ENCODE peak calls at places on chromosomes 5 and 9, in five cellular contexts. One of them, this sample, is unnamed.
A peak's percentile ranks its signal among the peaks of the same experiment; 100 is the strongest.

GRCh38 chr9:133658442-133659431 is 22.6 kb downstream of the DBH start:
- DNase-seq in HepG2: peak; percentile 81
- DNase-seq in H1: no peak
- DNase-seq in GM12878: no peak
- DNase-seq in K562: peak; percentile 82
- DNase-seq in this sample: peak; percentile 15

GRCh38 chr9:132054024-132054423 is 25.6 kb downstream of the MED27 start:
- DNase-seq in HepG2: no peak
- DNase-seq in K562: peak; percentile 41
- DNase-seq in GM12878: no peak
- DNase-seq in H1: no peak
- DNase-seq in this sample: no peak

GRCh38 chr5:22835630-22836029 is 17.5 kb downstream of the CDH12 start:
- DNase-seq in K562: no peak
- DNase-seq in GM12878: no peak
- DNase-seq in HepG2: no peak
- DNase-seq in H1: no peak
- DNase-seq in this sample: no peak

GRCh38 chr5:1732238-1732880 is 67.3 kb downstream of the MRPL36 start:
- DNase-seq in HepG2: no peak
- DNase-seq in GM12878: no peak
- DNase-seq in H1: no peak
- DNase-seq in K562: no peak
- DNase-seq in this sample: no peak

GRCh38 chr5:105168806-105169205 is 1606.2 kb upstream of the NUDT12 start:
- DNase-seq in HepG2: no peak
- DNase-seq in H1: no peak
- DNase-seq in K562: no peak
- DNase-seq in GM12878: no peak
- DNase-seq in this sample: no peak

GRCh38 chr9:122032346-122032745 is 60.8 kb downstream of the TTLL11 start:
- DNase-seq in HepG2: no peak
- DNase-seq in GM12878: no peak
- DNase-seq in K562: no peak
- DNase-seq in H1: no peak
- DNase-seq in this sample: no peak

GRCh38 chr5:151048526-151048925 is 28.1 kb downstream of the GPX3 start:
- DNase-seq in H1: no peak
- DNase-seq in K562: no peak
- DNase-seq in GM12878: no peak
- DNase-seq in HepG2: no peak
- DNase-seq in this sample: no peak

GRCh38 chr5:77937015-77937908 is 161.1 kb upstream of the TBCA start:
- DNase-seq in K562: no peak
- DNase-seq in H1: no peak
- DNase-seq in GM12878: peak; percentile 52
- DNase-seq in HepG2: no peak
- DNase-seq in this sample: no peak

GRCh38 chr5:41193462-41194166 is 19.7 kb downstream of the C6 start:
- DNase-seq in H1: no peak
- DNase-seq in GM12878: no peak
- DNase-seq in K562: no peak
- DNase-seq in HepG2: peak; percentile 58
- DNase-seq in this sample: no peak

GRCh38 chr5:65833780-65834179 is 92.6 kb upstream of the ERBIN start:
- DNase-seq in HepG2: no peak
- DNase-seq in GM12878: no peak
- DNase-seq in H1: no peak
- DNase-seq in K562: no peak
- DNase-seq in this sample: no peak

GRCh38 chr9:15136646-15137045 is 170.4 kb downstream of the TTC39B start:
- DNase-seq in K562: no peak
- DNase-seq in GM12878: no peak
- DNase-seq in H1: no peak
- DNase-seq in HepG2: no peak
- DNase-seq in this sample: peak; percentile 7

GRCh38 chr5:16160706-16161105 is 18.9 kb downstream of the MARCHF11 start:
- DNase-seq in H1: no peak
- DNase-seq in GM12878: peak; percentile 2
- DNase-seq in K562: peak; percentile 61
- DNase-seq in HepG2: peak; percentile 60
- DNase-seq in this sample: peak; percentile 12

GRCh38 chr5:18789216-18789615 is 1155.0 kb downstream of the TAF11L14 start:
- DNase-seq in H1: no peak
- DNase-seq in GM12878: no peak
- DNase-seq in HepG2: no peak
- DNase-seq in K562: no peak
- DNase-seq in this sample: no peak

GRCh38 chr9:38393128-38393809 is 767 bp downstream of the ALDH1B1 start:
- DNase-seq in GM12878: no peak
- DNase-seq in K562: peak; percentile 35
- DNase-seq in HepG2: no peak
- DNase-seq in H1: no peak
- DNase-seq in this sample: no peak

GRCh38 chr5:170218730-170219129 is 14.1 kb upstream of the C5orf58 start:
- DNase-seq in GM12878: no peak
- DNase-seq in H1: no peak
- DNase-seq in HepG2: no peak
- DNase-seq in K562: no peak
- DNase-seq in this sample: no peak

GRCh38 chr5:132134384-132134783 is 60.8 kb downstream of the CSF2 start:
- DNase-seq in H1: no peak
- DNase-seq in HepG2: peak; percentile 15
- DNase-seq in GM12878: no peak
- DNase-seq in K562: no peak
- DNase-seq in this sample: peak; percentile 8

GRCh38 chr5:179134511-179134910 is 74.3 kb downstream of the ZNF354C start:
- DNase-seq in K562: no peak
- DNase-seq in GM12878: no peak
- DNase-seq in HepG2: no peak
- DNase-seq in H1: no peak
- DNase-seq in this sample: no peak

GRCh38 chr5:53362521-53362941 is 117.9 kb upstream of the FST start:
- DNase-seq in K562: no peak
- DNase-seq in HepG2: no peak
- DNase-seq in GM12878: no peak
- DNase-seq in H1: no peak
- DNase-seq in this sample: no peak

GRCh38 chr5:36388288-36388687 is 86.6 kb upstream of the RANBP3L start:
- DNase-seq in K562: no peak
- DNase-seq in HepG2: no peak
- DNase-seq in H1: no peak
- DNase-seq in GM12878: no peak
- DNase-seq in this sample: no peak

GRCh38 chr5:36384845-36385244 is 83.1 kb upstream of the RANBP3L start:
- DNase-seq in H1: no peak
- DNase-seq in HepG2: no peak
- DNase-seq in K562: no peak
- DNase-seq in GM12878: no peak
- DNase-seq in this sample: no peak

GRCh38 chr5:36382890-36383289 is 81.2 kb upstream of the RANBP3L start:
- DNase-seq in H1: no peak
- DNase-seq in K562: no peak
- DNase-seq in HepG2: no peak
- DNase-seq in GM12878: no peak
- DNase-seq in this sample: no peak

GRCh38 chr5:36385495-36385894 is 83.8 kb upstream of the RANBP3L start:
- DNase-seq in H1: no peak
- DNase-seq in K562: no peak
- DNase-seq in HepG2: no peak
- DNase-seq in GM12878: no peak
- DNase-seq in this sample: no peak

DNA sequence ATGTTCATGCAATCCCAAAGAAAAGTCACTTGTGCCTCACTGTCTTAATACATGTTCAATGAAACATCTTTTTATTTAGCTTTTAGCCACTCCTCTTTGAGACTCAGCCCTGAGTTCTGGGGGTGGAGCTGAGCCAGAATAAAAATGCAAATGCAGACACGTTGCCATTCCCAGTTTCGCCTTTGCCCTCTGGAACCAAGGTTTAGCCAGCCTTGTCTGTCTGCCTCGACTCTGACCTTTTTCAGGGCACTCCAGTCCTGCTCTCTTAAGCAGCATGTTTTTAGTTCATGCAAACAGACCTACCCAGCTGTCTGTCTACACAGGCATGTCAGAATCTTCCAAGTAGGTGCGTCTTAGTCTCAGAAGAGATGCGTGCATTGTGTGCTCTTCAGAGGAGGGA is 82.2 kb upstream of the RANBP3L start:
- DNase-seq in K562: no peak
- DNase-seq in HepG2: no peak
- DNase-seq in H1: no peak
- DNase-seq in GM12878: no peak
- DNase-seq in this sample: no peak
- H3K4me3 ChIP-seq in K562: no peak overlapping the region
- H3K4me3 ChIP-seq in HepG2: no peak overlapping the region
- H3K4me3 ChIP-seq in H1: no peak overlapping the region
- H3K4me3 ChIP-seq in GM12878: no peak overlapping the region
- H3K4me3 ChIP-seq in this sample: no peak overlapping the region

GRCh38 chr5:72018158-72018803 is 89.0 kb upstream of the MAP1B start:
- DNase-seq in K562: peak; percentile 69
- DNase-seq in GM12878: peak; percentile 26
- DNase-seq in HepG2: peak; percentile 39
- DNase-seq in H1: peak; percentile 36
- DNase-seq in this sample: peak; percentile 57
- TF ChIP-seq RAD21 in K562: peak; percentile 73
- TF ChIP-seq RAD21 in GM12878: peak; percentile 63
- TF ChIP-seq RAD21 in HepG2: peak; percentile 66
- TF ChIP-seq RAD21 in H1: peak; percentile 77
- TF ChIP-seq RAD21 in this sample: peak; percentile 65

GRCh38 chr9:129125478-129125877 is 14.3 kb downstream of the PTPA start:
- DNase-seq in H1: no peak
- DNase-seq in HepG2: no peak
- DNase-seq in K562: no peak
- DNase-seq in GM12878: no peak
- DNase-seq in this sample: peak; percentile 46
- TF ChIP-seq SRF in H1: no peak
- TF ChIP-seq SRF in HepG2: no peak
- TF ChIP-seq SRF in K562: no peak
- TF ChIP-seq SRF in GM12878: no peak
- TF ChIP-seq SRF in this sample: no peak

DNA sequence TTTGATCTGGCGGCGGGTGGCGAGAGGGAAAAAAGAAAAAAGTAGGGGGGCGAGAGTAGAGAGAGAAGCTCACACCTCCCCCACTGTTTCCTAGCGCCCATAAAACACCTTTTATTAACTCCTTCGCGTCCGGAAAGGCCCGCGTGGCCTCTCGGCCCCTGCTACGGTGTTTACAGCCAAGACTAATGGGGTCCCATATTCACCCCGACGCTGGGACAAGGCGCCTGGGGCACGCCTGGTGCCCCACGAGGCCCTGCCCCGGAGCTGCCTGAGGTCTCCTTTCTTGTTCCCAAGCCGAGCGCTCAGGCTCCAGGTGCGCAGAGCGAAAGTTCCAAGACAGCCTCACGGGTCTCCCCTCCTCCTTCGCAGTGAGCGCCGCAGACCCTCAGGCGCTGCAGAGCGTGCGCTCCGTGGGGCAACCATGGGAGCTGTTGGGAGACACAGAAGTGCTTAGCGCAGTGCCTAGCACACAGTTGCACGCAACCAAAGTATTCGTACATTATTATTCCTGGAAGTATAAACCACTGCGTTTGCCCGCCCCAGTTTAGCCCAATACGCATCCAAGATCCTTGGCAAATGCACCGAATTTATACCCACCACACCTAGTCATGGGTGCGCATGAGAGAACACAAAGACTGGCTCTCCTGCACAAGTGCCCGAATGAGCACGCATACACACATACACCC is 4.3 kb downstream of the HAND1 start:
- DNase-seq in K562: no peak
- DNase-seq in HepG2: no peak
- DNase-seq in GM12878: no peak
- DNase-seq in H1: no peak
- DNase-seq in this sample: no peak
- H3K4me3 ChIP-seq in K562: no peak overlapping the region
- H3K4me3 ChIP-seq in HepG2: no peak overlapping the region
- H3K4me3 ChIP-seq in GM12878: no peak overlapping the region
- H3K4me3 ChIP-seq in H1: peak overlapping the region; percentile 38
- H3K4me3 ChIP-seq in this sample: no peak overlapping the region

DNA sequence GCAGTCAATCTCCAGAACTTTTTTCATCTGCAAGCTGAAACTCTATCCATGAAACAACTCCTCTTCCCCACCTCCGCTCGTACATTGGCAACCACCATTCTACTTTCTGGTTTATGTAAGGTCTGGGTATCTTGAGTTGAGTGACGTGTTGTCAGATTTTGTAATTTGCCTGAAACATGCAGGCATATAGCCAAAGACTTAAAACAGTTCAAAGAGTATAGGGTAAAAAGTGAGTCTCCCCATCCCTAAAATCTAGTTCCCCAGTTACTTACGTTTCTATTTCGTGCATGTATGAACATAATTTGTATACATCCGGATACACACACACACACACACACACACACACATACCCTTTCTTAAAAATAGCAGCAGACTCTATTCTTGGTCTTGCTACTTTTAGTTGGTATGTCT is 868 bp downstream of the HSDL2 start:
- DNase-seq in GM12878: peak; percentile 34
- DNase-seq in HepG2: peak; percentile 42
- DNase-seq in K562: no peak
- DNase-seq in H1: no peak
- DNase-seq in this sample: no peak
- TF ChIP-seq RAD21 in GM12878: no peak
- TF ChIP-seq RAD21 in HepG2: no peak
- TF ChIP-seq RAD21 in K562: no peak
- TF ChIP-seq RAD21 in H1: no peak
- TF ChIP-seq RAD21 in this sample: no peak

GRCh38 chr5:180829711-180830110 is 27.1 kb upstream of the MGAT1 start:
- DNase-seq in H1: no peak
- DNase-seq in HepG2: no peak
- DNase-seq in GM12878: no peak
- DNase-seq in K562: no peak
- DNase-seq in this sample: no peak

GRCh38 chr5:180831139-180832080 is 28.8 kb upstream of the MGAT1 start:
- DNase-seq in K562: peak; percentile 94
- DNase-seq in HepG2: no peak
- DNase-seq in GM12878: no peak
- DNase-seq in H1: no peak
- DNase-seq in this sample: peak; percentile 46

GRCh38 chr5:180830253-180831138 is 27.9 kb upstream of the MGAT1 start:
- DNase-seq in H1: no peak
- DNase-seq in HepG2: no peak
- DNase-seq in K562: peak; percentile 77
- DNase-seq in GM12878: no peak
- DNase-seq in this sample: no peak

DNA sequence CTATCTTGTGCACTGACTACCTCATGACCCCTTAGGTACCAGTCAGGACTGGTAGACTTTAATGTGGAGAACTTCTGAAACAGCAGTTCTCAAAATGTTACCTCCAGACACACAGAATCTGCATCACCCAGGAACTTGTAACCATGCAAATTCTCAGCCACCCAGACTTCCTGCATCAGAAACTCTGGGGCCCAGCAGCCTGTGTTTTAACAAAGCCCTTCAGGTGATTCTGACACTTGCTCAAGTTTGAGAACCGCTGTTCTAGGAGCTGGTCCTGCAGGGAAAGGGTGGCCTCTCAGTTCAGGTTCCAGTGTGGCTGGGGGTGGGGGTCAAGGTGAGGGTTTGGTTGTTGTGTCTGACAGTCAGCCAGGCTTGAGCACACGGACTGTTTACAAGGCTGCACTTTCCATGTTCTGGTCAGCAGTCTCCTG is 28.4 kb downstream of the ZFP62 start:
- DNase-seq in HepG2: no peak
- DNase-seq in K562: no peak
- DNase-seq in GM12878: no peak
- DNase-seq in H1: no peak
- DNase-seq in this sample: no peak
- TF ChIP-seq SRF in HepG2: no peak
- TF ChIP-seq SRF in K562: no peak
- TF ChIP-seq SRF in GM12878: no peak
- TF ChIP-seq SRF in H1: no peak
- TF ChIP-seq SRF in this sample: no peak

GRCh38 chr9:111633389-111633736 is 2.2 kb downstream of the DNAJC25 start:
- DNase-seq in H1: no peak
- DNase-seq in K562: no peak
- DNase-seq in GM12878: no peak
- DNase-seq in HepG2: no peak
- DNase-seq in this sample: no peak
- H3K4me3 ChIP-seq in H1: no peak overlapping the region
- H3K4me3 ChIP-seq in K562: no peak overlapping the region
- H3K4me3 ChIP-seq in GM12878: peak overlapping the region; percentile 86
- H3K4me3 ChIP-seq in HepG2: peak overlapping the region; percentile 91
- H3K4me3 ChIP-seq in this sample: no peak overlapping the region